ENCODE peak calls at places on chromosome 4, in ten cellular contexts. One of them, this sample, is unnamed.

GRCh38 chr4:152488246-152488645 is 47.6 kb downstream of the FBXW7 start:
- DNase-seq in dorsolateral prefrontal cortex: no peak
- DNase-seq in thoracic aorta: no peak
- DNase-seq in endodermal cell: no peak
- DNase-seq in Peyer's patch: no peak
- DNase-seq in left ventricle myocardium inferior: no peak
- DNase-seq in sigmoid colon: no peak
- DNase-seq in cardiac muscle cell: no peak
- DNase-seq in GM12878: no peak
- DNase-seq in endothelial cell of umbilical vein: no peak
- DNase-seq in this sample: no peak

GRCh38 chr4:38049545-38050170 is 89.5 kb downstream of the PTTG2 start:
- DNase-seq in dorsolateral prefrontal cortex: no peak
- DNase-seq in thoracic aorta: no peak
- DNase-seq in endodermal cell: no peak
- DNase-seq in Peyer's patch: no peak
- DNase-seq in left ventricle myocardium inferior: no peak
- DNase-seq in sigmoid colon: no peak
- DNase-seq in cardiac muscle cell: no peak
- DNase-seq in GM12878: no peak
- DNase-seq in endothelial cell of umbilical vein: no peak
- DNase-seq in this sample: no peak

GRCh38 chr4:163090997-163091684 is 75.5 kb downstream of the NAF1 start:
- DNase-seq in dorsolateral prefrontal cortex: no peak
- DNase-seq in thoracic aorta: no peak
- DNase-seq in endodermal cell: no peak
- DNase-seq in Peyer's patch: no peak
- DNase-seq in left ventricle myocardium inferior: no peak
- DNase-seq in sigmoid colon: no peak
- DNase-seq in cardiac muscle cell: no peak
- DNase-seq in GM12878: no peak
- DNase-seq in endothelial cell of umbilical vein: no peak
- DNase-seq in this sample: no peak

GRCh38 chr4:47662975-47663374 is 174.9 kb downstream of the CORIN start:
- DNase-seq in dorsolateral prefrontal cortex: no peak
- DNase-seq in thoracic aorta: no peak
- DNase-seq in endodermal cell: peak
- DNase-seq in Peyer's patch: no peak
- DNase-seq in left ventricle myocardium inferior: no peak
- DNase-seq in sigmoid colon: no peak
- DNase-seq in cardiac muscle cell: peak
- DNase-seq in GM12878: no peak
- DNase-seq in endothelial cell of umbilical vein: no peak
- DNase-seq in this sample: no peak

GRCh38 chr4:5510506-5510905 is 197.9 kb downstream of the EVC2 start:
- DNase-seq in dorsolateral prefrontal cortex: no peak
- DNase-seq in thoracic aorta: no peak
- DNase-seq in endodermal cell: no peak
- DNase-seq in Peyer's patch: no peak
- DNase-seq in left ventricle myocardium inferior: no peak
- DNase-seq in sigmoid colon: no peak
- DNase-seq in cardiac muscle cell: no peak
- DNase-seq in GM12878: no peak
- DNase-seq in endothelial cell of umbilical vein: no peak
- DNase-seq in this sample: no peak

GRCh38 chr4:166301266-166301665 is 428.2 kb downstream of the TLL1 start:
- DNase-seq in dorsolateral prefrontal cortex: no peak
- DNase-seq in thoracic aorta: no peak
- DNase-seq in endodermal cell: no peak
- DNase-seq in Peyer's patch: no peak
- DNase-seq in left ventricle myocardium inferior: no peak
- DNase-seq in sigmoid colon: no peak
- DNase-seq in cardiac muscle cell: no peak
- DNase-seq in GM12878: no peak
- DNase-seq in endothelial cell of umbilical vein: no peak
- DNase-seq in this sample: no peak

GRCh38 chr4:7434766-7435150 is at the start of gene PSAPL1:
- DNase-seq in dorsolateral prefrontal cortex: no peak
- DNase-seq in thoracic aorta: no peak
- DNase-seq in endodermal cell: peak
- DNase-seq in Peyer's patch: no peak
- DNase-seq in left ventricle myocardium inferior: peak
- DNase-seq in sigmoid colon: no peak
- DNase-seq in cardiac muscle cell: peak
- DNase-seq in GM12878: no peak
- DNase-seq in endothelial cell of umbilical vein: no peak
- DNase-seq in this sample: no peak

GRCh38 chr4:111744847-111745246 is 400.4 kb upstream of the FAM241A start:
- DNase-seq in dorsolateral prefrontal cortex: no peak
- DNase-seq in thoracic aorta: no peak
- DNase-seq in endodermal cell: no peak
- DNase-seq in Peyer's patch: no peak
- DNase-seq in left ventricle myocardium inferior: no peak
- DNase-seq in sigmoid colon: no peak
- DNase-seq in cardiac muscle cell: no peak
- DNase-seq in GM12878: no peak
- DNase-seq in endothelial cell of umbilical vein: no peak
- DNase-seq in this sample: no peak

GRCh38 chr4:16043820-16044554 is 39.8 kb downstream of the PROM1 start:
- DNase-seq in dorsolateral prefrontal cortex: no peak
- DNase-seq in thoracic aorta: no peak
- DNase-seq in endodermal cell: no peak
- DNase-seq in Peyer's patch: no peak
- DNase-seq in left ventricle myocardium inferior: no peak
- DNase-seq in sigmoid colon: peak
- DNase-seq in cardiac muscle cell: no peak
- DNase-seq in GM12878: no peak
- DNase-seq in endothelial cell of umbilical vein: no peak
- DNase-seq in this sample: no peak

GRCh38 chr4:186653973-186654372 is 69.7 kb downstream of the FAT1 start:
- DNase-seq in dorsolateral prefrontal cortex: no peak
- DNase-seq in thoracic aorta: no peak
- DNase-seq in endodermal cell: no peak
- DNase-seq in Peyer's patch: no peak
- DNase-seq in left ventricle myocardium inferior: no peak
- DNase-seq in sigmoid colon: no peak
- DNase-seq in cardiac muscle cell: no peak
- DNase-seq in GM12878: no peak
- DNase-seq in endothelial cell of umbilical vein: no peak
- DNase-seq in this sample: no peak

GRCh38 chr4:189200346-189200745 is 740.3 kb upstream of the FRG1 start:
- DNase-seq in dorsolateral prefrontal cortex: no peak
- DNase-seq in thoracic aorta: no peak
- DNase-seq in endodermal cell: no peak
- DNase-seq in Peyer's patch: no peak
- DNase-seq in left ventricle myocardium inferior: no peak
- DNase-seq in sigmoid colon: no peak
- DNase-seq in cardiac muscle cell: no peak
- DNase-seq in GM12878: no peak
- DNase-seq in endothelial cell of umbilical vein: no peak
- DNase-seq in this sample: no peak

GRCh38 chr4:169418846-169419245 is 148.1 kb upstream of the SH3RF1 start:
- DNase-seq in dorsolateral prefrontal cortex: no peak
- DNase-seq in thoracic aorta: no peak
- DNase-seq in endodermal cell: no peak
- DNase-seq in Peyer's patch: no peak
- DNase-seq in left ventricle myocardium inferior: no peak
- DNase-seq in sigmoid colon: no peak
- DNase-seq in cardiac muscle cell: no peak
- DNase-seq in GM12878: no peak
- DNase-seq in endothelial cell of umbilical vein: no peak
- DNase-seq in this sample: no peak

GRCh38 chr4:115927382-115927781 is 814.0 kb upstream of the NDST4 start:
- DNase-seq in dorsolateral prefrontal cortex: no peak
- DNase-seq in thoracic aorta: no peak
- DNase-seq in endodermal cell: no peak
- DNase-seq in Peyer's patch: no peak
- DNase-seq in left ventricle myocardium inferior: no peak
- DNase-seq in sigmoid colon: no peak
- DNase-seq in cardiac muscle cell: no peak
- DNase-seq in GM12878: no peak
- DNase-seq in endothelial cell of umbilical vein: no peak
- DNase-seq in this sample: no peak

GRCh38 chr4:120466429-120466828 is 399.8 kb upstream of the MAD2L1 start:
- DNase-seq in dorsolateral prefrontal cortex: no peak
- DNase-seq in thoracic aorta: no peak
- DNase-seq in endodermal cell: peak
- DNase-seq in Peyer's patch: no peak
- DNase-seq in left ventricle myocardium inferior: no peak
- DNase-seq in sigmoid colon: no peak
- DNase-seq in cardiac muscle cell: peak
- DNase-seq in GM12878: no peak
- DNase-seq in endothelial cell of umbilical vein: no peak
- DNase-seq in this sample: no peak

GRCh38 chr4:717601-718320 is 12.1 kb downstream of the PCGF3 start:
- DNase-seq in dorsolateral prefrontal cortex: no peak
- DNase-seq in thoracic aorta: no peak
- DNase-seq in endodermal cell: no peak
- DNase-seq in Peyer's patch: no peak
- DNase-seq in left ventricle myocardium inferior: no peak
- DNase-seq in sigmoid colon: no peak
- DNase-seq in cardiac muscle cell: no peak
- DNase-seq in GM12878: no peak
- DNase-seq in endothelial cell of umbilical vein: no peak
- DNase-seq in this sample: no peak
- TF ChIP-seq CTCF in dorsolateral prefrontal cortex: no peak
- TF ChIP-seq CTCF in thoracic aorta: no peak
- TF ChIP-seq CTCF in endodermal cell: no peak
- TF ChIP-seq CTCF in Peyer's patch: no peak
- TF ChIP-seq CTCF in left ventricle myocardium inferior: no peak
- TF ChIP-seq CTCF in sigmoid colon: no peak
- TF ChIP-seq CTCF in cardiac muscle cell: no peak
- TF ChIP-seq CTCF in GM12878: no peak
- TF ChIP-seq CTCF in endothelial cell of umbilical vein: no peak
- TF ChIP-seq CTCF in this sample: no peak

GRCh38 chr4:25873632-25874129 is 10.9 kb upstream of the SEL1L3 start:
- DNase-seq in dorsolateral prefrontal cortex: no peak
- DNase-seq in thoracic aorta: no peak
- DNase-seq in endodermal cell: no peak
- DNase-seq in Peyer's patch: no peak
- DNase-seq in left ventricle myocardium inferior: no peak
- DNase-seq in sigmoid colon: no peak
- DNase-seq in cardiac muscle cell: no peak
- DNase-seq in GM12878: no peak
- DNase-seq in endothelial cell of umbilical vein: no peak
- DNase-seq in this sample: no peak

GRCh38 chr4:25865586-25865985 is 2.8 kb upstream of the SEL1L3 start:
- DNase-seq in dorsolateral prefrontal cortex: no peak
- DNase-seq in thoracic aorta: no peak
- DNase-seq in endodermal cell: peak
- DNase-seq in Peyer's patch: peak
- DNase-seq in left ventricle myocardium inferior: no peak
- DNase-seq in sigmoid colon: no peak
- DNase-seq in cardiac muscle cell: no peak
- DNase-seq in GM12878: no peak
- DNase-seq in endothelial cell of umbilical vein: no peak
- DNase-seq in this sample: no peak

GRCh38 chr4:25867781-25868180 is 5.0 kb upstream of the SEL1L3 start:
- DNase-seq in dorsolateral prefrontal cortex: no peak
- DNase-seq in thoracic aorta: no peak
- DNase-seq in endodermal cell: no peak
- DNase-seq in Peyer's patch: no peak
- DNase-seq in left ventricle myocardium inferior: no peak
- DNase-seq in sigmoid colon: no peak
- DNase-seq in cardiac muscle cell: no peak
- DNase-seq in GM12878: no peak
- DNase-seq in endothelial cell of umbilical vein: peak
- DNase-seq in this sample: no peak

GRCh38 chr4:25872851-25873631 is 10.3 kb upstream of the SEL1L3 start:
- DNase-seq in dorsolateral prefrontal cortex: no peak
- DNase-seq in thoracic aorta: no peak
- DNase-seq in endodermal cell: no peak
- DNase-seq in Peyer's patch: no peak
- DNase-seq in left ventricle myocardium inferior: no peak
- DNase-seq in sigmoid colon: no peak
- DNase-seq in cardiac muscle cell: no peak
- DNase-seq in GM12878: no peak
- DNase-seq in endothelial cell of umbilical vein: no peak
- DNase-seq in this sample: no peak

DNA sequence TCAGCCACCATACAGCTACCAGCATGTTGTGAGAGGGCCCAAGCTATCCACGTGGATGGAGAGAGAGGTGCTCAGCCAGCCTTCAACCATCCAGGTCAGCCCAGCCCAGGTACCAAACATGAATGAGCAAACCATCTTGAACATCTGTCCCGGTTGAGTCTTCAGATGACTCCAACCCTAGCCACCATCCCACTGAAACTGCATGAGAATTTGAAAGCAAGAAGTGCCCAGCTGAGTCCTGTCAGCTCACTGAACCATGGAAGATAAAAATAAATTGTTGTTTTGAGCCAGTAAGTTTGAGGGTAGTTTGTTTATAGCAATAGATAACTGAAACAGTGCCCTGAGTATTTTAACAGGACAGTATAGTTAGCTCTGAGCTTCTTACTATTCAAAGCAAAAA is 7.3 kb upstream of the SEL1L3 start:
- DNase-seq in dorsolateral prefrontal cortex: no peak
- DNase-seq in thoracic aorta: no peak
- DNase-seq in endodermal cell: no peak
- DNase-seq in Peyer's patch: no peak
- DNase-seq in left ventricle myocardium inferior: no peak
- DNase-seq in sigmoid colon: no peak
- DNase-seq in cardiac muscle cell: no peak
- DNase-seq in GM12878: peak
- DNase-seq in endothelial cell of umbilical vein: no peak
- DNase-seq in this sample: no peak
- H3K27ac ChIP-seq in dorsolateral prefrontal cortex: no peak
- H3K27ac ChIP-seq in thoracic aorta: no peak
- H3K27ac ChIP-seq in endodermal cell: no peak
- H3K27ac ChIP-seq in Peyer's patch: no peak
- H3K27ac ChIP-seq in left ventricle myocardium inferior: no peak
- H3K27ac ChIP-seq in sigmoid colon: no peak
- H3K27ac ChIP-seq in cardiac muscle cell: no peak
- H3K27ac ChIP-seq in GM12878: peak
- H3K27ac ChIP-seq in endothelial cell of umbilical vein: no peak
- H3K27ac ChIP-seq in this sample: peak

DNA sequence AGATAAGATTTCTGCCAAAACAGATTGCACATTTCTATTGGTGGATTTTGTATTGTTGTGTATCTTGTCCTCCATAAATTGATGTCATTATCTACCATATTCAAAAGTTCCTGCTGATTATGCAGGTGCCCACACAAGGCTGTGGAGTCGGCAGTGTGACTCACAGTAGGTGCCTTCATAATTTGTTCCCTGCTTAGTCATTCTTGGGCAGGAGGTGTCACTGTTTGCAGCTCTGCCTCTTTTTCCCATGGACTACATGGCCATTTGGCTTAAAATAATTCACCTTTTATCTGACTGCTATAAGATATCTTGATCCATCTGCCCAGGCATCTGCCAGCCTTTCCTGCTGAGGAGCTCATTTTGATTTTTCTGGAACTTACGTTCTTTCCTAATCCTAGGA is 33.6 kb upstream of the ENPEP start:
- DNase-seq in dorsolateral prefrontal cortex: no peak
- DNase-seq in thoracic aorta: no peak
- DNase-seq in endodermal cell: peak
- DNase-seq in Peyer's patch: no peak
- DNase-seq in left ventricle myocardium inferior: no peak
- DNase-seq in sigmoid colon: no peak
- DNase-seq in cardiac muscle cell: no peak
- DNase-seq in GM12878: no peak
- DNase-seq in endothelial cell of umbilical vein: no peak
- DNase-seq in this sample: no peak
- TF ChIP-seq CTCF in dorsolateral prefrontal cortex: no peak
- TF ChIP-seq CTCF in thoracic aorta: no peak
- TF ChIP-seq CTCF in endodermal cell: peak
- TF ChIP-seq CTCF in Peyer's patch: peak
- TF ChIP-seq CTCF in left ventricle myocardium inferior: no peak
- TF ChIP-seq CTCF in sigmoid colon: no peak
- TF ChIP-seq CTCF in cardiac muscle cell: no peak
- TF ChIP-seq CTCF in GM12878: no peak
- TF ChIP-seq CTCF in endothelial cell of umbilical vein: no peak
- TF ChIP-seq CTCF in this sample: no peak

GRCh38 chr4:24644983-24645764 is 60.8 kb upstream of the DHX15 start:
- DNase-seq in dorsolateral prefrontal cortex: no peak
- DNase-seq in thoracic aorta: no peak
- DNase-seq in endodermal cell: no peak
- DNase-seq in Peyer's patch: no peak
- DNase-seq in left ventricle myocardium inferior: no peak
- DNase-seq in sigmoid colon: no peak
- DNase-seq in cardiac muscle cell: no peak
- DNase-seq in GM12878: no peak
- DNase-seq in endothelial cell of umbilical vein: no peak
- DNase-seq in this sample: no peak
- H3K27ac ChIP-seq in dorsolateral prefrontal cortex: no peak
- H3K27ac ChIP-seq in thoracic aorta: no peak
- H3K27ac ChIP-seq in endodermal cell: no peak
- H3K27ac ChIP-seq in Peyer's patch: no peak
- H3K27ac ChIP-seq in left ventricle myocardium inferior: no peak
- H3K27ac ChIP-seq in sigmoid colon: no peak
- H3K27ac ChIP-seq in cardiac muscle cell: no peak
- H3K27ac ChIP-seq in GM12878: no peak
- H3K27ac ChIP-seq in endothelial cell of umbilical vein: no peak
- H3K27ac ChIP-seq in this sample: no peak

This sample was measured in spleen.